ENCODE peak calls at places on chromosomes 11 and 22, in four cellular contexts. X, V, C and G are unnamed samples.

GRCh38 chr22:28442951-28443876 is 236.4 kb downstream of the TTC28 start:
- DNase-seq in C (peak; percentile 26), X (peak; percentile 72), V (peak; percentile 66), G (no peak)

GRCh38 chr22:39212721-39213376 is 31.9 kb downstream of the PDGFB start:
- DNase-seq in C (peak; percentile 93), X (no peak), V (no peak), G (no peak)

GRCh38 chr22:30408388-30409101 is 11.7 kb downstream of the SEC14L2 start:
- DNase-seq in V (no peak), X (no peak), C (peak; percentile 72), G (peak; percentile 46)

GRCh38 chr11:96054870-96055705 is 131.2 kb upstream of the MTMR2 start:
- DNase-seq in C (no peak), V (no peak), X (no peak), G (no peak)

GRCh38 chr11:36010010-36010740 is 66.3 kb downstream of the LDLRAD3 start:
- DNase-seq in V (no peak), X (no peak), C (no peak), G (no peak)

GRCh38 chr22:17085277-17086091 is 684 bp downstream of the IL17RA start:
- DNase-seq in X (peak; percentile 48), C (no peak), V (peak; percentile 43), G (no peak)

GRCh38 chr11:19774817-19775600 is 62.4 kb downstream of the NAV2 start:
- DNase-seq in V (no peak), C (no peak), X (no peak), G (no peak)

GRCh38 chr22:42344391-42344861 is 74.0 kb upstream of the TCF20 start:
- DNase-seq in X (no peak), C (no peak), V (no peak), G (no peak)

GRCh38 chr11:94376841-94377240 is 24.4 kb downstream of the GPR83 start:
- DNase-seq in V (no peak), C (no peak), X (no peak), G (no peak)

GRCh38 chr22:40305625-40306024 is 40.7 kb upstream of the ADSL start:
- DNase-seq in X (no peak), V (no peak), C (no peak), G (no peak)

GRCh38 chr22:47020157-47020556 is 257.7 kb downstream of the TBC1D22A start:
- DNase-seq in V (no peak), C (no peak), X (no peak), G (no peak)

GRCh38 chr22:27573280-27573711 is 228.3 kb downstream of the MN1 start:
- DNase-seq in C (no peak), X (no peak), V (no peak), G (peak; percentile 41)

GRCh38 chr11:64858467-64859401 is 14.3 kb upstream of the CDC42BPG start:
- DNase-seq in V (no peak), X (no peak), C (no peak), G (peak; percentile 82)

DNA sequence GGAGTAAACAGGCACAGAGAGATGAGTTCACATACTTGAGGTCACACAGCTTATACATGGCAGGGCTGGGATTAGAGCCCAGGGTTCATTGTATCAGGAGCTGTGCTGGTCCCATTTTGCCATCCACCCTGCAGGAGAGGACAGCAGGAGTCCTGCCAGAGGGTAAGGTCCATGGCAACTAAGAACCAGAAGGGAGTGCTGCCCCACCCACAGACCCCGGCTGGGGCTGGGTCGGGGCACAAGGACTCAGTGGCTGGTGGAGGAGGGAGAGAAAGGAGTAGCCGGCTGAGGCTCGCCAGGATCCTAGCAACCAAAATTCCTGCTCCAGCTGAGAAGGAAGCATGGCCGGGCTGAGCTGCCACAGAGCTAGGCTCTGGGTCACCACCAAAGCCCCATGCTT is 25.9 kb upstream of the TP53I11 start:
- DNase-seq in X (peak; percentile 63), V (no peak), C (no peak), G (no peak)
- H3K4me1 ChIP-seq in X (peaks cover 16% of the 10 kb centered on the region), V (peaks cover 56% of the 10 kb centered on the region), C (peaks cover 46% of the 10 kb centered on the region), G (no peaks in the 10 kb centered on the region)

DNA sequence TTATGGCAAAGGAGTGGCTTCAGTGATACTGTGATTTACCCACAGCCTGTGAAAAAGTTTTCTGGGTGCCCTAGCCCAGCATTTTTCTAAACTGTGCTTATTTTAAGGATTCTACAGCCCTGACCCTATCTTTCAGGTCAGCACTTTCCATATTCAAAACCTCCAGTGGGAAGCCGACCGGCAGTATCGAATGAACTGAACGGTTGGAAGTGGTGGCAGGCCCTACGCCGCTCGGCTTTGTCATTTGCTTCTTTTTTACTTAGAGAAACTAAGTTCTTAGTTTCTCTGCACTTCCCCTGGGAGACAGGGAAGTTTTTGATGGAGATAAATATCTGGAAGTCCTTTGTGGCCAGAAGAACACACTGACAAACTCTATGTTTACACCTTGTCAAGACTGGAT is 994 bp downstream of the GLB1L2 start:
- DNase-seq in V (no peak), X (no peak), C (no peak), G (no peak)
- H3K4me3 ChIP-seq in V (no peak overlapping the region), X (peak overlapping the region; percentile 79), C (peak overlapping the region; percentile 99), G (no peak overlapping the region)

DNA sequence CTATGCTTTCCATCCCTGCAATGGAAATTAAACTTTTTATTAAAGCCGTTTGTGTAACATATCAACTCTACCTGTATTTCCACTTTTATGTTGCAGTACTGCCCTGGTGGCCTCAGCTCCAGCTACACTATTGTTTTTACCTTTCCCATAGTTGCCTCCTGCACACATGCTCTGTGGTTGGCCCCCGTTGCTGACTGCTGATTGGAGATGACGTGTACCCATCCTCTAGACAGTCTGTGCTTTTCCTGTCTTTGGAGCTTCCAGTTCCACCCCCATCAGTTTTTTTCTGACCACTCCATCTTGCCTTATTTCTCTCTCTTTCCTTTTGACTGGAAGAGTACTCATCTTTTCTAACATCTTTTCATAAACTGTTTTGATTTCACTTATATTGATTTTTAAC is 123.8 kb downstream of the TEAD1 start:
- DNase-seq in C (no peak), X (no peak), V (no peak), G (no peak)
- H3K4me1 ChIP-seq in C (peaks cover 52% of the 10 kb centered on the region), X (peaks cover 24% of the 10 kb centered on the region), V (peaks cover 59% of the 10 kb centered on the region), G (peaks cover 11% of the 10 kb centered on the region)

GRCh38 chr11:1644601-1645356 is 15.2 kb downstream of the KRTAP5-5 start:
- DNase-seq in C (no peak), X (no peak), V (no peak), G (no peak)
- H3K4me3 ChIP-seq in C (no peak overlapping the region), X (no peak overlapping the region), V (no peak overlapping the region), G (no peak overlapping the region)

DNA sequence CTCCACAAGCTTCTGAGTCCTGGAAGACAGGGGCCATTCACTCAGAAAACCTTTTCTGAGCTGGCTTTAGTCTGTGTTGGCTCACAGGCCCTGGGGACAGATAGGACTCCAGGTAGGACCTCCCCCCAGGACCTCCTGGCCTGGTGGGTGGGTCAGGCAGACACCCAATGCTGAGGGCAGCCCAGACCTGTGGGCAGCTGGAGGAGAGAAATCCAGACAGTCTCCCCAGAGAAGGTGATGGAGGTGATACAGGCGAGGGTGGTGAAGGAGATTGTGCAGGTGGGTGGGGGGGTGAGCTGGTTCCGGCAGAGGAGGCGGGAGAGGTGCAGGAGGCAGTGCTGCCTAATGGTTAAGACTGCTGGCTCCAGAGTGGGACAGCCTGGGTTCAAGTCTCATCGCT is 15.6 kb downstream of the LRRC32 start:
- DNase-seq in V (no peak), C (no peak), X (peak; percentile 15), G (no peak)
- H3K4me1 ChIP-seq in V (no peaks in the 10 kb centered on the region), C (no peaks in the 10 kb centered on the region), X (no peaks in the 10 kb centered on the region), G (peaks cover 7% of the 10 kb centered on the region)